ENCODE peak calls at places on chromosomes 1 and 21, in six cellular contexts. H, I, U, S, A and C are unnamed samples.

GRCh38 chr1:53579221-53580008 is 120.2 kb downstream of the DMRTB1 start:
- DNase-seq in A (no peak), H (no peak), S (no peak), U (no peak), I (no peak), C (no peak)

GRCh38 chr1:8025061-8025670 is 943 bp downstream of the ERRFI1 start:
- DNase-seq in I (no peak), A (no peak), U (no peak), H (no peak), S (no peak), C (no peak)

GRCh38 chr1:19770436-19771190 is 29.1 kb downstream of the TMCO4 start:
- DNase-seq in I (no peak), H (no peak), U (no peak), A (no peak), S (no peak), C (no peak)

GRCh38 chr1:159459551-159459950 is 20.0 kb downstream of the OR10J1 start:
- DNase-seq in A (no peak), I (no peak), S (no peak), H (no peak), U (no peak), C (no peak)

GRCh38 chr1:91805343-91805801 is 80.6 kb downstream of the TGFBR3 start:
- DNase-seq in H (no peak), S (no peak), I (no peak), A (no peak), U (no peak), C (peak; percentile 69)

GRCh38 chr1:50783286-50783685 is 176.8 kb downstream of the FAF1 start:
- DNase-seq in H (no peak), S (no peak), I (no peak), A (no peak), U (no peak), C (no peak)

GRCh38 chr21:41071410-41071809 is 96.5 kb upstream of the BACE2 start:
- DNase-seq in H (no peak), A (no peak), I (no peak), S (no peak), U (no peak), C (no peak)

GRCh38 chr1:22780696-22781095 is 70.1 kb downstream of the EPHB2 start:
- DNase-seq in A (no peak), U (no peak), H (no peak), I (no peak), S (peak; percentile 74), C (peak; percentile 30)

GRCh38 chr21:37886120-37886519 is 30.1 kb downstream of the KCNJ6 start:
- DNase-seq in S (no peak), I (no peak), U (no peak), H (no peak), A (no peak), C (no peak)

GRCh38 chr21:37891953-37892352 is 24.3 kb downstream of the KCNJ6 start:
- DNase-seq in S (no peak), I (no peak), A (no peak), H (no peak), U (no peak), C (no peak)

DNA sequence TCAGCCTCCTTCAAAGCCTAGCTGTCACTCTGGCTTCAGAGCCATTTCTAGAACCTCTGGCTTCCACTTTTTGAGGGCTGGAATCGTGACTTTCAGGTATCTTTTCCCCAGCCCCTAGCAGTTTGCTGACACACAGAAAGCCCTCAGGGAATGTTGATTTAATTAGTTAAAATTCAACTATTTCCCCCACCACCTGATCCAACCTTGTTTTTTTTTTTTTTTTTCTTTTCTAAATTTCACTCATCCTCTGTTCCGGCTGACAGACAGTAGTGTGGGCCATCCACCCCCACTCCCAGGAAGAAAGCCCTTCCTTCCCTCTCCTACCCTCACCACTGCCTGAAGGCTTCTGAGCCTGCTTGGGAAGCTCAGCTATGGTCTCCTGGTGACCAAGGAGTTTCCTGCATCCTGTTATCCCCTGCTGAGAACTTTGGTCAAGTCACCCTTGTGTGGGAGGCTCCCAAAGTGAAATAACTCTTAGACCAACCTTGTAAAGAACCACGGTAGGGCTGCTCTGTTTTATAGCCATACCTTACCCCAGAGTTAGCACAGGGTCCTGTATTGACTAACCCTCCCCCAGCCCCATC is 29.4 kb downstream of the KCNJ6 start:
- DNase-seq in I (no peak), S (no peak), A (no peak), U (no peak), H (no peak), C (no peak)
- H3K4me3 ChIP-seq in I (no peak overlapping the region), S (no peak overlapping the region), A (no peak overlapping the region), U (no peak overlapping the region), H (no peak overlapping the region), C (no peak overlapping the region)

GRCh38 chr1:203625623-203626189 is 926 bp upstream of the ATP2B4 start:
- DNase-seq in U (peak; percentile 16), H (no peak), A (no peak), S (no peak), I (peak; percentile 65), C (peak; percentile 62)
- TF ChIP-seq CTCF in U (peak; percentile 64), H (peak; percentile 46), A (peak; percentile 36), S (peak; percentile 42), I (peak; percentile 30), C (peak; percentile 38)

GRCh38 chr1:26482921-26483320 is 10.7 kb downstream of the HMGN2 start:
- DNase-seq in I (no peak), U (no peak), H (no peak), S (no peak), A (no peak), C (no peak)
- H3K4me3 ChIP-seq in I (no peak overlapping the region), U (no peak overlapping the region), H (no peak overlapping the region), S (no peak overlapping the region), A (no peak overlapping the region), C (no peak overlapping the region)

GRCh38 chr1:32791881-32792280 is 25.3 kb downstream of the YARS1 start:
- DNase-seq in U (no peak), S (peak; percentile 30), I (no peak), A (no peak), H (no peak), C (no peak)

GRCh38 chr1:32782086-32782485 is 35.1 kb downstream of the YARS1 start:
- DNase-seq in A (no peak), S (no peak), I (no peak), H (no peak), U (no peak), C (no peak)

GRCh38 chr1:32784817-32785216 is 32.3 kb downstream of the YARS1 start:
- DNase-seq in I (no peak), A (no peak), U (no peak), S (no peak), H (no peak), C (no peak)

GRCh38 chr1:32783851-32784250 is 33.3 kb downstream of the YARS1 start:
- DNase-seq in A (no peak), I (no peak), H (no peak), U (no peak), S (no peak), C (no peak)

DNA sequence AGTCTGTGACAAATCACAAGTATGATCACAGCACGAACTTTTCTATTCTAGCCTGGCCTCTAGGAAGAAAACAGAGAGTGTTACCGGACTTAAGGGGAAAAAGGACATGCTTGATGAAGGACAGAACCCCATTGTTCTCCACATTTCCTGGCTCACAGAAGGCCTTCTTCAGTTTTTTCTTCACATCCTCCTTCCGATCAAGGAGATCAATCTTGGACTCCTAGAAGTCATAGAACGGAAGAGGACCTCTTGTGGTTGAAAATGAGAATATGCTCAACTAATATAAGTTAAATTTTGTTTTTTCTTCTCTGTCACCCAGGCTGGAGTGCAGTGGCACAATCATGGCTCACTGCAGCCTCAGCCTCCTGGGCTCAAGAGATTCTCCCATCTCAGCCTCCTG is 30.3 kb downstream of the YARS1 start:
- DNase-seq in H (no peak), S (no peak), U (peak; percentile 16), I (no peak), A (no peak), C (peak; percentile 63)
- TF ChIP-seq CTCF in H (peak; percentile 22), S (peak; percentile 24), U (peak; percentile 18), I (peak; percentile 20), A (peak; percentile 51), C (peak; percentile 27)

GRCh38 chr1:207820568-207821463 is 69.0 kb downstream of the CD46 start:
- DNase-seq in I (no peak), S (no peak), H (no peak), A (no peak), U (no peak), C (no peak)

GRCh38 chr1:207822602-207823451 is 71.0 kb downstream of the CD46 start:
- DNase-seq in S (peak; percentile 97), A (peak; percentile 97), I (peak; percentile 97), U (no peak), H (peak; percentile 85), C (peak; percentile 97)

GRCh38 chr1:207823531-207823879 is 71.7 kb downstream of the CD46 start:
- DNase-seq in H (no peak), U (no peak), A (no peak), S (no peak), I (no peak), C (no peak)

GRCh38 chr1:207822124-207822601 is 70.3 kb downstream of the CD46 start:
- DNase-seq in S (no peak), I (no peak), A (no peak), H (no peak), U (no peak), C (peak; percentile 92)

DNA sequence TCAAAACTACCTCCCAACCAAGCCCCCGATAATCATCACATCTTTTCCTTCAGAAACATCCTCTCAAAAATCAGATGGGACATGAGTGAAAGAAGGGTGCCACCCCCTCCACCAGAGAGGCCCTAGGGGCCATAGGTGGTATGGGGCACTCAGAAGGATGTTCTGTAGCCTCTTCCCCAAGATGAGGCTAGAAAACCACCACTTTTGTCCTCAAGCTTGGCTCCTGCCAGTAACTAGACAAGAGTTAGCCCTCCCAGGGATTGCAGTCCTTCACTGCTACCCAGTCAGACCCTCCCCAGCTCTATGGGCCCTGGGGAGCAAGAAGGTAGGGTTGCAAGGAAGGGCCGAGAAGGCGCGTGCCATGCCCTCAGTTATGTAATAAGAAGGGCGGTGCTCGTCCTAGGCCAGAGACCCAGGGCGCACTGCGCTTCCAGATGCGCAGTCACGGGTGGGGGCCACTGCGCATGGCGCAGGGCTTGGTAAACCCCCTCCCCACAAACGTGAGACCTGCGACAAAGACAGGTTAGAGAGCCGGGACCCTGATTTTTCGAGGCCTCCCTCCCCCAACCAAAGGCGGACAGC is 69.7 kb downstream of the CD46 start:
- DNase-seq in S (no peak), A (no peak), U (no peak), H (no peak), I (no peak), C (peak; percentile 43)
- H3K4me3 ChIP-seq in S (no peak overlapping the region), A (peak overlapping the region; percentile 76), U (no peak overlapping the region), H (peak overlapping the region; percentile 76), I (peak overlapping the region; percentile 58), C (peak overlapping the region; percentile 85)

GRCh38 chr1:201649776-201650607 is 111.1 kb downstream of the NAV1 start:
- DNase-seq in S (peak; percentile 44), U (no peak), I (peak; percentile 77), A (peak; percentile 52), H (peak; percentile 83), C (no peak)
- TF ChIP-seq CTCF in S (no peak), U (no peak), I (no peak), A (no peak), H (no peak), C (no peak)